ENCODE peak calls at places on chromosomes 4 and X, in ten cellular contexts. N is dorsolateral prefrontal cortex, L is NB4, T is H1, Z is RWPE2, C is brain microvascular endothelial cell, U is fibroblast of the aortic adventitia, O is AG09309, K is pancreas, H is uterus. A is an unnamed sample.

GRCh38 chrX:75038925-75039324 is 113.7 kb upstream of the NEXMIF start:
- DNase-seq in N (no peak), L (peak; percentile 59), T (no peak), Z (no peak), C (peak; percentile 1), U (peak; percentile 30), O (peak; percentile 3), K (no peak), H (no peak), A (no peak)

GRCh38 chr4:152028131-152028530 is 267.3 kb upstream of the GATB start:
- DNase-seq in N (no peak), L (no peak), T (no peak), Z (no peak), C (no peak), U (no peak), O (no peak), K (no peak), H (no peak), A (no peak)

GRCh38 chr4:146302833-146303232 is 88.5 kb downstream of the REELD1 start:
- DNase-seq in N (no peak), L (no peak), T (no peak), Z (no peak), C (no peak), U (no peak), O (no peak), K (no peak), H (no peak), A (no peak)

GRCh38 chrX:20116575-20117240 is at the start of gene MAP7D2:
- DNase-seq in N (no peak), L (no peak), T (peak; percentile 52), Z (no peak), C (no peak), U (no peak), O (no peak), K (no peak), H (no peak), A (no peak)

GRCh38 chr4:98210293-98210692 is 50.9 kb upstream of the RAP1GDS1 start:
- DNase-seq in N (no peak), L (no peak), T (no peak), Z (no peak), C (no peak), U (no peak), O (no peak), K (no peak), H (no peak), A (no peak)

GRCh38 chrX:101078716-101079115 is at the start of gene TMEM35A:
- DNase-seq in N (peak; percentile 12), L (no peak), T (peak; percentile 49), Z (no peak), C (peak; percentile 7), U (peak; percentile 44), O (no peak), K (no peak), H (no peak), A (no peak)

GRCh38 chrX:142076633-142077032 is 128.5 kb downstream of the MAGEC2 start:
- DNase-seq in N (no peak), L (no peak), T (no peak), Z (no peak), C (no peak), U (no peak), O (no peak), K (no peak), H (no peak), A (no peak)

GRCh38 chr4:174423257-174423944 is 98.9 kb downstream of the HPGD start:
- DNase-seq in N (no peak), L (no peak), T (no peak), Z (peak; percentile 75), C (peak; percentile 89), U (peak; percentile 76), O (peak; percentile 7), K (no peak), H (peak; percentile 50), A (peak; percentile 52)

GRCh38 chr4:16227462-16227868 is 1.2 kb upstream of the TAPT1 start:
- DNase-seq in N (peak; percentile 29), L (peak; percentile 53), T (no peak), Z (no peak), C (peak; percentile 4), U (peak; percentile 46), O (no peak), K (peak; percentile 65), H (peak; percentile 45), A (no peak)

DNA sequence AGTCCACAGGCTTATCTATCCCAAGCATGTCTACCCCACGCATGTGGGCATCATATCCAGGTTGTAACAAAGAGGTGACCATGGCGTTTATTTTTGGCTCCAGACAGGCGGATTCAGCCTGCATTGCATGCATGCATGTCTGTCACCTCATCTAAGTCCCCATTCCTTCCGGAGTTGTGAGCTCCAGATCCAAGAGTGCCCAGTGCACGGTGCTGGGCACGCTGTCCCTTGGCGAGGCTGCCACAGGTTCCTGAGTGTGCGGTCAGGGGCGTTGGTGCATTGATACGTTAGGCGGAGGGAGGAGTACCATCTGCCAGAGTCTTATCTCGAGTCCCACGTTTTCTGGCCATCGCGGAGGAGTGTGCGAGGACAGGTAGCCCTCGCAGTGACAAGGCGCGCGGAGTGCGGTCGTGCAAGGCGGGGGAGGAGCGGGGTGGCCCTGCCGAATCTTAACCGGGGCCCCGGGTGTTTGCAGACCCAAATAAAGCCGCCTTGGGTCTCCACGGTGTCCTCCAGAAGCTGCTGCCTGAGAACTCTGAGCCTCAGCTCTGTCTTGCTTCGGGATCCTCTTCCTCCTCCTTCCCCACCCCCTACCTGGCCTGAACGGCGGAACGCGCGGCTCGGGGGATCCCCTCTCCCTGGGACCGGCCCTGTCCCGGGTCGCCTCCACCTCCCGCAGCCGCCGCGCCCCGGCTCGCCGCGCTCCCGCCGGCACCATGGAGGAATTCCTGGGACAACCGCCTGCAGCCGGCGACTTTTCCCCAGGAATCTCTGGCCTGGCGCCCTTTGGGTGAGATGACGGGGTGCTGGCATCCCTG is 618 bp upstream of the GALNTL6 start:
- DNase-seq in N (peak; percentile 34), L (no peak), T (no peak), Z (no peak), C (no peak), U (no peak), O (no peak), K (peak; percentile 65), H (no peak), A (no peak)
- H3K4me3 ChIP-seq in N (peak overlapping the region; percentile 67), L (no peak overlapping the region), T (peak overlapping the region; percentile 64), Z (peak overlapping the region; percentile 27), C (peak overlapping the region; percentile 63), U (no peak overlapping the region), O (no peak overlapping the region), K (peak overlapping the region; percentile 25), H (no peak overlapping the region), A (peak overlapping the region; percentile 58)

DNA sequence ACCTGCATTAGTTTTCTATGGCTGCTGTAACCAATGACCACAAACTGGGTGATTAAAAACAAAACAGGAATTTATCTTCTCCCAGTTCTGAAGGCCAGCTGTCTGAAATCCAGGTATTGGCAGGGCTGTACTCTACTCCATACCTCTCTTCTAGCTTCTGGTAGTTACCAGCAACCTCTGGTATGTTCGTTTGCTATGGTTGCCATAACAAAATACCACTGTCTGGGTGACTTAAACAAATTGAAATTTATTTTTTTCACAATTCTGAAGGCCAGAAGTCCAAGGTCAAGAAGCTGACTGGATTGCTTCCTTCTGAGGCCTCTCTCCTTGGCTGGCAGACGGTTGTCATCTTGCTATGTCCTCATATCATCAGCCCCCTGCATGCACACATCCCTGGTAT is 642.1 kb upstream of the TENM3 start:
- DNase-seq in N (no peak), L (no peak), T (no peak), Z (no peak), C (no peak), U (no peak), O (no peak), K (no peak), H (no peak), A (no peak)
- TF ChIP-seq CTCF in N (no peak), L (no peak), T (no peak), Z (no peak), C (no peak), U (no peak), O (no peak), K (no peak), H (no peak), A (no peak)

DNA sequence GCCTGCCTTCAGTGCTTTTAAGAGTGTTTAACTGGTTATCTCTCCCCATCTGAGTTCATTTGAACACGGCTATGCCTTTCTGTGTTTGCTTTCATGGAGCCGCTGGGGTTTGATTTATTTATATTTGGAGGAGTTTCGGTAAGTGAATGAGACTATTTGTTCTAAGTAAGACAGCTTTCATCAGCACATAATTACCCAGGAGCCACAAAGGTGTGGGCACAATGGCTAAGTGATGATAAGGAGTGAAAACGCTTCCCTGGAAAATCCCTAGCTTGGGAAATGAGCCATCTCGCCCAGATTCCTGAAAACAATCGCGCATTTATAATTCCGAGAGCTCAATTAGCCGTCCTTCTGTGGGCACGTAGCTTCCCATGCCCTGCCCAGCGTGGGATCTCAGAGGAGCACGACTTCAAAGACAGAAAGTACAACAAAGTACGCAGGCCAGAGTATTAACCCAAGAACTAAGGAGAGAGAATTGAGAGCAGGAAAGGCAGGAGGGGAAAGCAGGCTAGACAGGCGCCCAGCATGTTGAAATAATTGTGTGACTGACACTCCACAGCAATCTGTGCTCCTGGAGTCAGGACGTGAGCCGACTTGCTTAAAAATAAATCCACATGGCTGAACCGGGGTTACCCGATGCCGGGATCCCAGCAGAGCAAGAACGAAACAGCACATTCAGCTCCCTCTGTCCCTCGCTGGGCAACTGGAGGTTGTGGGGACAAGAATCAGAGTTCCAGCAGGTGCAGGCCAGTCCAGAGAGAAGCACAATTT is 99.0 kb downstream of the DHRSX start:
- DNase-seq in N (no peak), L (no peak), T (no peak), Z (no peak), C (no peak), U (no peak), O (no peak), K (no peak), H (no peak), A (peak; percentile 78)
- H3K4me3 ChIP-seq in N (peak overlapping the region; percentile 50), L (no peak overlapping the region), T (no peak overlapping the region), Z (no peak overlapping the region), C (no peak overlapping the region), U (no peak overlapping the region), O (no peak overlapping the region), K (no peak overlapping the region), H (no peak overlapping the region), A (peak overlapping the region; percentile 17)

GRCh38 chrX:54043084-54043483 is 1.2 kb downstream of the PHF8 start:
- DNase-seq in N (no peak), L (no peak), T (no peak), Z (no peak), C (no peak), U (no peak), O (no peak), K (no peak), H (no peak), A (no peak)

GRCh38 chrX:54042609-54043010 is 1.7 kb downstream of the PHF8 start:
- DNase-seq in N (peak; percentile 15), L (peak; percentile 74), T (peak; percentile 48), Z (no peak), C (peak; percentile 50), U (peak; percentile 58), O (peak; percentile 14), K (peak; percentile 57), H (peak; percentile 45), A (peak; percentile 18)

GRCh38 chrX:54044877-54045328 is 630 bp upstream of the PHF8 start:
- DNase-seq in N (no peak), L (no peak), T (no peak), Z (no peak), C (no peak), U (no peak), O (no peak), K (no peak), H (no peak), A (no peak)

GRCh38 chrX:54044126-54044876 is at the start of gene PHF8:
- DNase-seq in N (peak; percentile 87), L (peak; percentile 96), T (peak; percentile 92), Z (peak; percentile 89), C (peak; percentile 90), U (peak; percentile 91), O (peak; percentile 65), K (peak; percentile 95), H (peak; percentile 95), A (peak; percentile 88)

GRCh38 chrX:54043696-54044125 is 562 bp downstream of the PHF8 start:
- DNase-seq in N (peak; percentile 18), L (peak; percentile 58), T (peak; percentile 64), Z (no peak), C (no peak), U (peak; percentile 20), O (no peak), K (peak; percentile 74), H (peak; percentile 11), A (no peak)
- TF ChIP-seq CTCF in N (no peak), L (no peak), T (no peak), Z (no peak), C (no peak), U (no peak), O (no peak), K (no peak), H (no peak), A (no peak)